ENCODE peak calls at places on chromosomes 11 and 22, in five cellular contexts. N is esophagus muscularis mucosa; T is CD8-positive, alpha-beta T cell; U is fibroblast of lung; V is bronchial epithelial cell. B is an unnamed sample.

GRCh38 chr11:120188831-120189455 is 21.9 kb upstream of the OAF start:
- DNase-seq in N (no peak), T (no peak), U (no peak), V (no peak), B (no peak)

GRCh38 chr11:17217395-17217794 is 9.6 kb upstream of the PIK3C2A start:
- DNase-seq in V (no peak), T (no peak), N (no peak), U (no peak), B (no peak)

GRCh38 chr22:22553735-22554134 is 5.3 kb downstream of the PRAME start:
- DNase-seq in T (no peak), N (no peak), U (no peak), V (no peak), B (no peak)

GRCh38 chr11:35337136-35337918 is 82.0 kb downstream of the SLC1A2 start:
- DNase-seq in N (no peak), U (peak; percentile 97), T (no peak), V (peak; percentile 100), B (peak; percentile 91)

GRCh38 chr22:28976588-28976987 is 85.0 kb downstream of the C22orf31 start:
- DNase-seq in T (no peak), U (peak; percentile 83), V (peak; percentile 88), N (no peak), B (no peak)

GRCh38 chr11:59201376-59201775 is 11.4 kb downstream of the MPEG1 start:
- DNase-seq in V (peak; percentile 45), N (no peak), U (no peak), T (no peak), B (no peak)

GRCh38 chr11:9771126-9771624 is 107.3 kb downstream of the SWAP70 start:
- DNase-seq in N (no peak), U (no peak), V (no peak), T (no peak), B (no peak)

GRCh38 chr11:88179966-88180629 is 4.9 kb upstream of the RAB38 start:
- DNase-seq in V (peak; percentile 97), T (no peak), N (no peak), U (peak; percentile 83), B (no peak)

GRCh38 chr11:46273511-46274205 is 3.8 kb upstream of the CREB3L1 start:
- DNase-seq in T (no peak), U (no peak), N (no peak), V (no peak), B (peak; percentile 98)

GRCh38 chr11:72411623-72412532 is 22.5 kb downstream of the CLPB start:
- DNase-seq in U (no peak), N (no peak), V (no peak), T (no peak), B (no peak)

GRCh38 chr22:46902436-46902835 is 140.0 kb downstream of the TBC1D22A start:
- DNase-seq in V (no peak), N (no peak), U (no peak), T (no peak), B (no peak)

GRCh38 chr11:34654491-34655334 is 33.8 kb downstream of the EHF start:
- DNase-seq in N (no peak), T (no peak), V (peak; percentile 77), U (peak; percentile 90), B (peak; percentile 87)

GRCh38 chr11:104467414-104467813 is 303.5 kb upstream of the PDGFD start:
- DNase-seq in U (no peak), V (no peak), N (no peak), T (no peak), B (no peak)

GRCh38 chr11:110044226-110044968 is 48.8 kb upstream of the ZC3H12C start:
- DNase-seq in V (no peak), U (no peak), N (peak; percentile 45), T (no peak), B (no peak)

GRCh38 chr22:36757608-36758220 is 18.2 kb downstream of the IFT27 start:
- DNase-seq in T (peak; percentile 74), V (peak; percentile 55), U (peak; percentile 69), N (no peak), B (no peak)

GRCh38 chr22:19648419-19648929 is 65.8 kb upstream of the SEPTIN5 start:
- DNase-seq in N (no peak), V (peak; percentile 10), T (no peak), U (peak; percentile 11), B (no peak)

GRCh38 chr11:79220171-79220570 is 220.7 kb downstream of the TENM4 start:
- DNase-seq in V (no peak), T (no peak), U (no peak), N (no peak), B (no peak)

GRCh38 chr22:46591890-46592289 is 28.3 kb upstream of the GRAMD4 start:
- DNase-seq in N (no peak), U (no peak), T (no peak), V (no peak), B (no peak)

GRCh38 chr11:13772223-13773046 is 104.0 kb downstream of the FAR1 start:
- DNase-seq in U (peak; percentile 77), N (no peak), T (peak; percentile 41), V (peak; percentile 78), B (peak; percentile 80)

GRCh38 chr22:45905924-45906865 is 70.8 kb downstream of the WNT7B start:
- DNase-seq in T (no peak), U (peak; percentile 51), N (no peak), V (no peak), B (no peak)

GRCh38 chr11:68652683-68653156 is 31.6 kb upstream of the GAL start:
- DNase-seq in T (no peak), V (no peak), U (no peak), N (no peak), B (no peak)

GRCh38 chr11:2400069-2400760 is at the start of gene TSSC4:
- DNase-seq in V (peak; percentile 99), U (peak; percentile 100), T (peak; percentile 99), N (peak; percentile 100), B (peak; percentile 99)

GRCh38 chr11:63779044-63779443 is 10.5 kb upstream of the ZFTA start:
- DNase-seq in U (no peak), N (no peak), T (no peak), V (no peak), B (no peak)

GRCh38 chr11:279040-279965 is 1.1 kb downstream of the NLRP6 start:
- DNase-seq in T (peak; percentile 26), V (no peak), U (no peak), N (no peak), B (no peak)

GRCh38 chr11:69113646-69114340 is 41.9 kb upstream of the SMIM38 start:
- DNase-seq in V (no peak), T (no peak), N (no peak), U (no peak), B (no peak)

GRCh38 chr11:69748637-69749036 is 26.5 kb downstream of the FGF4 start:
- DNase-seq in T (no peak), U (no peak), N (no peak), V (no peak), B (no peak)

GRCh38 chr22:40044870-40045834 is 50.4 kb downstream of the FAM83F start:
- DNase-seq in U (peak; percentile 11), N (no peak), T (peak; percentile 78), V (no peak), B (no peak)

GRCh38 chr22:20904008-20904979 is 12.9 kb upstream of the CRKL start:
- DNase-seq in N (no peak), U (peak; percentile 99), T (no peak), V (peak; percentile 100), B (no peak)

GRCh38 chr22:23835773-23836144 is 3.0 kb downstream of the DERL3 start:
- DNase-seq in V (no peak), U (no peak), N (no peak), T (no peak), B (no peak)

GRCh38 chr11:20235164-20235563 is 74.9 kb upstream of the DBX1 start:
- DNase-seq in U (no peak), V (no peak), N (no peak), T (no peak), B (no peak)

GRCh38 chr11:96256213-96256580 is 86.8 kb downstream of the MAML2 start:
- DNase-seq in T (no peak), V (no peak), U (no peak), N (no peak), B (no peak)

DNA sequence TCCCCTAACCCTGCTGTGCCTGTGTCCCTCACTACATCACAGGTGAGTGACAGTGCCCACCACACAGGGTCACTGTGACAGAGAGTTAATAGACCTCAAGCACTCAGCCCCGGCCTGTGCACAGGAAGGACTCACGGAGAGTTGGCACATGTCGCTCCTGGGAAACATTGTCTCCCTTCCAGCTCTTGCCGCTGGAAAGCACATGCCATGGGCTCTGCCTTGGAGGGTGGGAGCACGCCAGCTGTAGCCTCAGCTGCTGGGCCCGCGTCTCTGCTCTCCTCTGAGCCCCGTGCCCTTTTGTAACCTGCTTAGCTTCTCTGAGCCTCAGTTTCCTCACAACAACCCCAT is 737 bp downstream of the RHOD start:
- DNase-seq in N (no peak), T (no peak), V (no peak), U (no peak), B (no peak)
- H3K4me3 ChIP-seq in N (peak overlapping the region; percentile 67), T (no peak overlapping the region), V (peak overlapping the region; percentile 83), U (peak overlapping the region; percentile 13), B (peak overlapping the region; percentile 77)

GRCh38 chr11:12236744-12237101 is 126.3 kb downstream of the MICAL2 start:
- DNase-seq in V (no peak), N (no peak), U (no peak), T (no peak), B (no peak)
- TF ChIP-seq CTCF in V (no peak), N (no peak), U (no peak), T (no peak), B (no peak)

GRCh38 chr11:8283510-8284272 is 20.0 kb upstream of the LMO1 start:
- DNase-seq in V (no peak), U (no peak), T (no peak), N (no peak), B (no peak)
- H3K4me3 ChIP-seq in V (no peak overlapping the region), U (no peak overlapping the region), T (no peak overlapping the region), N (peak overlapping the region; percentile 47), B (no peak overlapping the region)

GRCh38 chr11:73990727-73991126 is 8.1 kb upstream of the UCP2 start:
- DNase-seq in U (no peak), V (no peak), T (no peak), N (no peak), B (no peak)

GRCh38 chr11:73983764-73984543 is 1.3 kb upstream of the UCP2 start:
- DNase-seq in U (no peak), T (no peak), V (no peak), N (no peak), B (no peak)

GRCh38 chr11:73991471-73992006 is 8.9 kb upstream of the UCP2 start:
- DNase-seq in U (no peak), T (no peak), N (no peak), V (no peak), B (no peak)

GRCh38 chr11:73988227-73988626 is 5.6 kb upstream of the UCP2 start:
- DNase-seq in V (no peak), U (no peak), N (no peak), T (no peak), B (no peak)

DNA sequence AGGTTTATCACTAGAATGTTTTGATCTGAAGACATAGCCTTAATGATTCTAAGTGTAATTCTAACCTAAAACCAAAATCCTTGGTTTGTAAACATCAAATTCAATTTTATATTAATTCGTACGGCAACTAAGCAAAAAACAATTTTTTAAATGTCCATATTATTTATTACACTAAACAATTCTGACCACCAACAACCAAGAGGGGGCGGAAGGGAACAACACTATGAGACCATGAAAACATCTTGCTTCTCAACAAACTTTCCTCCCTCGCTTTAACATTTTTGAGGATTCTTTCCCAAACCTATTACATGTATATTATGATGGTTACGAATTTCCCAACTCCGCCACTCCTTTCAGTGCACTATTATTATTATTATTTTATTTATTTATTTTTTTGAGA is 6.5 kb upstream of the UCP2 start:
- DNase-seq in U (no peak), N (no peak), V (no peak), T (no peak), B (no peak)
- TF ChIP-seq CTCF in U (peak; percentile 24), N (no peak), V (no peak), T (no peak), B (peak; percentile 25)